ENCODE peak calls at places on chromosomes 3 and 15, in six cellular contexts. One of them, this sample, is unnamed.
A peak's percentile ranks its signal among the peaks of the same experiment; 100 is the strongest.

GRCh38 chr3:9109570-9109914 is 139.9 kb downstream of the SRGAP3 start:
- DNase-seq in kidney epithelial cell: peak; percentile 9
- DNase-seq in NCI-H510A treated with DMSO at 0.1 percent for 48 hours: no peak
- DNase-seq in globus pallidus: no peak
- DNase-seq in GM13977: no peak
- DNase-seq in GM12891: no peak
- DNase-seq in this sample: no peak

GRCh38 chr3:14586611-14587010 is 46.5 kb upstream of the GRIP2 start:
- DNase-seq in GM12891: no peak
- DNase-seq in GM13977: no peak
- DNase-seq in kidney epithelial cell: no peak
- DNase-seq in NCI-H510A treated with DMSO at 0.1 percent for 48 hours: no peak
- DNase-seq in globus pallidus: no peak
- DNase-seq in this sample: no peak

GRCh38 chr15:76938752-76939151 is 7.2 kb downstream of the RCN2 start:
- DNase-seq in GM12891: no peak
- DNase-seq in GM13977: no peak
- DNase-seq in globus pallidus: no peak
- DNase-seq in NCI-H510A treated with DMSO at 0.1 percent for 48 hours: no peak
- DNase-seq in kidney epithelial cell: no peak
- DNase-seq in this sample: no peak

GRCh38 chr3:97579365-97579764 is 185.2 kb upstream of the ARL6 start:
- DNase-seq in GM12891: no peak
- DNase-seq in GM13977: no peak
- DNase-seq in globus pallidus: no peak
- DNase-seq in NCI-H510A treated with DMSO at 0.1 percent for 48 hours: peak; percentile 46
- DNase-seq in kidney epithelial cell: peak; percentile 87
- DNase-seq in this sample: peak; percentile 97

GRCh38 chr3:130934442-130935089 is 40.7 kb downstream of the ATP2C1 start:
- DNase-seq in GM12891: no peak
- DNase-seq in globus pallidus: no peak
- DNase-seq in GM13977: no peak
- DNase-seq in NCI-H510A treated with DMSO at 0.1 percent for 48 hours: no peak
- DNase-seq in kidney epithelial cell: no peak
- DNase-seq in this sample: no peak

GRCh38 chr15:88814393-88814792 is 11.2 kb downstream of the ACAN start:
- DNase-seq in GM12891: no peak
- DNase-seq in kidney epithelial cell: no peak
- DNase-seq in GM13977: no peak
- DNase-seq in globus pallidus: no peak
- DNase-seq in NCI-H510A treated with DMSO at 0.1 percent for 48 hours: no peak
- DNase-seq in this sample: no peak

GRCh38 chr3:59935025-59935424 is 885.2 kb upstream of the CFAP20DC start:
- DNase-seq in GM13977: peak; percentile 52
- DNase-seq in kidney epithelial cell: no peak
- DNase-seq in GM12891: peak; percentile 15
- DNase-seq in NCI-H510A treated with DMSO at 0.1 percent for 48 hours: no peak
- DNase-seq in globus pallidus: no peak
- DNase-seq in this sample: no peak

GRCh38 chr15:77083381-77084160 is 12.7 kb upstream of the TSPAN3 start:
- DNase-seq in globus pallidus: peak; percentile 63
- DNase-seq in kidney epithelial cell: peak; percentile 45
- DNase-seq in GM12891: peak; percentile 64
- DNase-seq in GM13977: peak; percentile 48
- DNase-seq in NCI-H510A treated with DMSO at 0.1 percent for 48 hours: peak; percentile 85
- DNase-seq in this sample: peak; percentile 95

GRCh38 chr3:49112262-49112661 is 7.7 kb upstream of the QARS1 start:
- DNase-seq in kidney epithelial cell: no peak
- DNase-seq in GM12891: no peak
- DNase-seq in GM13977: no peak
- DNase-seq in globus pallidus: no peak
- DNase-seq in NCI-H510A treated with DMSO at 0.1 percent for 48 hours: no peak
- DNase-seq in this sample: no peak

GRCh38 chr3:13277860-13278531 is 142.1 kb downstream of the NUP210 start:
- DNase-seq in globus pallidus: no peak
- DNase-seq in GM12891: no peak
- DNase-seq in GM13977: no peak
- DNase-seq in kidney epithelial cell: no peak
- DNase-seq in NCI-H510A treated with DMSO at 0.1 percent for 48 hours: no peak
- DNase-seq in this sample: no peak

This sample was measured in SHP77.